ENCODE peak calls at places on chromosome 18, in nine cellular contexts. A is heart right ventricle, J is GM04504, T is DMS79 treated with DMSO at 0.1 percent for 48 hours, N is pancreas, G is retina, K is left cardiac atrium, U is iris pigment epithelial cell, O is NCI-H1436. M is an unnamed sample.

GRCh38 chr18:48879008-48879431 is 71.7 kb downstream of the SMAD7 start:
- DNase-seq in A (no peak), J (no peak), T (no peak), N (peak), G (no peak), K (peak), U (no peak), O (no peak), M (no peak)

GRCh38 chr18:34122724-34123334 is 101.9 kb downstream of the NOL4 start:
- DNase-seq in A (no peak), J (peak), T (peak), N (no peak), G (peak), K (no peak), U (peak), O (peak), M (peak)

GRCh38 chr18:39389800-39390379 is 1824.3 kb upstream of the CELF4 start:
- DNase-seq in A (no peak), J (no peak), T (no peak), N (peak), G (no peak), K (no peak), U (peak), O (no peak), M (peak)

GRCh38 chr18:74506405-74507119 is 10.4 kb downstream of the CNDP2 start:
- DNase-seq in A (no peak), J (no peak), T (no peak), N (no peak), G (no peak), K (no peak), U (peak), O (no peak), M (no peak)

GRCh38 chr18:10088734-10089133 is 174.9 kb downstream of the VAPA start:
- DNase-seq in A (no peak), J (no peak), T (no peak), N (no peak), G (no peak), K (no peak), U (no peak), O (no peak), M (no peak)

GRCh38 chr18:13217971-13218375 is 587 bp upstream of the LDLRAD4 start:
- DNase-seq in A (peak), J (no peak), T (no peak), N (no peak), G (peak), K (peak), U (no peak), O (no peak), M (peak)

GRCh38 chr18:34576622-34577021 is 133.5 kb upstream of the DTNA start:
- DNase-seq in A (no peak), J (no peak), T (no peak), N (no peak), G (no peak), K (no peak), U (no peak), O (no peak), M (no peak)

GRCh38 chr18:56747032-56747658 is 96.0 kb downstream of the WDR7 start:
- DNase-seq in A (no peak), J (no peak), T (no peak), N (no peak), G (no peak), K (no peak), U (no peak), O (no peak), M (no peak)

GRCh38 chr18:7307018-7307417 is 76.1 kb downstream of the LRRC30 start:
- DNase-seq in A (no peak), J (no peak), T (no peak), N (no peak), G (no peak), K (no peak), U (no peak), O (no peak), M (no peak)

GRCh38 chr18:79746730-79747129 is 51.0 kb upstream of the KCNG2 start:
- DNase-seq in A (no peak), J (no peak), T (no peak), N (no peak), G (no peak), K (no peak), U (no peak), O (no peak), M (no peak)

GRCh38 chr18:58850784-58851469 is 13.8 kb upstream of the ZNF532 start:
- DNase-seq in A (no peak), J (no peak), T (no peak), N (no peak), G (no peak), K (peak), U (no peak), O (no peak), M (no peak)

GRCh38 chr18:68215931-68216330 is 499.0 kb downstream of the TMX3 start:
- DNase-seq in A (no peak), J (peak), T (no peak), N (no peak), G (no peak), K (no peak), U (peak), O (no peak), M (no peak)

GRCh38 chr18:44876024-44876423 is 195.3 kb downstream of the SETBP1 start:
- DNase-seq in A (no peak), J (no peak), T (no peak), N (no peak), G (no peak), K (no peak), U (no peak), O (no peak), M (no peak)

GRCh38 chr18:24181806-24182205 is 42.9 kb downstream of the CABYR start:
- DNase-seq in A (no peak), J (peak), T (no peak), N (no peak), G (no peak), K (no peak), U (peak), O (no peak), M (no peak)

GRCh38 chr18:805008-805754 is 6.9 kb downstream of the YES1 start:
- DNase-seq in A (no peak), J (no peak), T (no peak), N (no peak), G (no peak), K (no peak), U (no peak), O (no peak), M (no peak)

GRCh38 chr18:48872234-48873145 is 78.3 kb downstream of the SMAD7 start:
- DNase-seq in A (no peak), J (peak), T (no peak), N (no peak), G (no peak), K (no peak), U (peak), O (no peak), M (no peak)

GRCh38 chr18:44637210-44638051 is 43.3 kb upstream of the SETBP1 start:
- DNase-seq in A (no peak), J (no peak), T (no peak), N (no peak), G (no peak), K (no peak), U (peak), O (no peak), M (peak)

GRCh38 chr18:50190926-50191325 is 4.0 kb downstream of the MYO5B start:
- DNase-seq in A (no peak), J (no peak), T (no peak), N (no peak), G (no peak), K (no peak), U (peak), O (no peak), M (no peak)

GRCh38 chr18:12907258-12907925 is 23.4 kb upstream of the PTPN2 start:
- DNase-seq in A (no peak), J (no peak), T (no peak), N (no peak), G (no peak), K (no peak), U (peak), O (no peak), M (peak)

GRCh38 chr18:65753520-65753919 is 2.7 kb downstream of the CDH7 start:
- DNase-seq in A (no peak), J (no peak), T (no peak), N (no peak), G (peak), K (no peak), U (peak), O (peak), M (peak)

GRCh38 chr18:10784596-10785202 is 258.9 kb downstream of the NAPG start:
- DNase-seq in A (no peak), J (no peak), T (no peak), N (no peak), G (no peak), K (no peak), U (no peak), O (no peak), M (no peak)

GRCh38 chr18:63063171-63063570 is 256.4 kb downstream of the BCL2 start:
- DNase-seq in A (no peak), J (peak), T (no peak), N (no peak), G (no peak), K (no peak), U (no peak), O (no peak), M (no peak)

GRCh38 chr18:67232991-67233390 is 283.5 kb downstream of the DSEL start:
- DNase-seq in A (no peak), J (no peak), T (no peak), N (no peak), G (no peak), K (no peak), U (peak), O (no peak), M (no peak)

GRCh38 chr18:23470620-23471387 is 17.7 kb downstream of the RIOK3 start:
- DNase-seq in A (no peak), J (no peak), T (no peak), N (no peak), G (no peak), K (no peak), U (no peak), O (no peak), M (no peak)

GRCh38 chr18:12990128-12990485 is 1.1 kb upstream of the CEP192 start:
- DNase-seq in A (no peak), J (no peak), T (no peak), N (no peak), G (no peak), K (no peak), U (no peak), O (no peak), M (no peak)

GRCh38 chr18:48689548-48689947 is 150.7 kb downstream of the CTIF start:
- DNase-seq in A (no peak), J (no peak), T (no peak), N (no peak), G (no peak), K (no peak), U (no peak), O (no peak), M (no peak)

GRCh38 chr18:48622911-48623431 is 84.1 kb downstream of the CTIF start:
- DNase-seq in A (no peak), J (no peak), T (no peak), N (no peak), G (no peak), K (no peak), U (peak), O (no peak), M (no peak)

GRCh38 chr18:32200766-32201165 is 10.9 kb downstream of the MEP1B start:
- DNase-seq in A (no peak), J (no peak), T (peak), N (no peak), G (no peak), K (no peak), U (no peak), O (no peak), M (no peak)

GRCh38 chr18:21100678-21101077 is 10.9 kb downstream of the ROCK1 start:
- DNase-seq in A (no peak), J (no peak), T (no peak), N (no peak), G (no peak), K (no peak), U (no peak), O (no peak), M (no peak)

GRCh38 chr18:8654482-8655451 is 45.5 kb downstream of the RAB12 start:
- DNase-seq in A (no peak), J (no peak), T (peak), N (no peak), G (no peak), K (no peak), U (no peak), O (peak), M (no peak)

GRCh38 chr18:28905509-28905908 is 728.6 kb upstream of the CDH2 start:
- DNase-seq in A (no peak), J (no peak), T (no peak), N (no peak), G (no peak), K (no peak), U (peak), O (no peak), M (no peak)

M was measured in neural progenitor cell.